ENCODE peak calls at places on chromosomes 16 and 17, in ten cellular contexts. S is thoracic aorta, P is cardiac muscle cell, C is psoas muscle, H is heart left ventricle, X is ovary, U is H9, K is left ventricle myocardium inferior, D is breast epithelium, Z is IMR-90. W is an unnamed sample.
A peak's percentile ranks its signal among the peaks of the same experiment; 100 is the strongest.

GRCh38 chr17:42698736-42699414 is 16.5 kb downstream of the CNTNAP1 start:
- DNase-seq in S (no peak), P (peak; percentile 90), C (no peak), H (no peak), X (peak; percentile 84), U (no peak), K (peak; percentile 28), D (no peak), Z (peak; percentile 87), W (no peak)

GRCh38 chr16:56424791-56425438 is 430 bp downstream of the AMFR start:
- DNase-seq in S (no peak), P (peak; percentile 15), C (peak; percentile 52), H (peak; percentile 70), X (peak; percentile 78), U (peak; percentile 45), K (peak; percentile 38), D (no peak), Z (no peak), W (peak; percentile 33)

GRCh38 chr17:74860229-74860998 is 729 bp upstream of the GRIN2C start:
- DNase-seq in S (no peak), P (no peak), C (no peak), H (no peak), X (no peak), U (peak; percentile 57), K (no peak), D (no peak), Z (no peak), W (no peak)

GRCh38 chr17:73643012-73643845 is 1.0 kb downstream of the SDK2 start:
- DNase-seq in S (no peak), P (peak; percentile 6), C (no peak), H (no peak), X (no peak), U (peak; percentile 73), K (peak; percentile 23), D (no peak), Z (no peak), W (no peak)

GRCh38 chr17:77793888-77794235 is 164.6 kb upstream of the TNRC6C start:
- DNase-seq in S (no peak), P (no peak), C (no peak), H (no peak), X (no peak), U (no peak), K (no peak), D (no peak), Z (no peak), W (no peak)

GRCh38 chr17:51057534-51057933 is 63.1 kb downstream of the SPAG9 start:
- DNase-seq in S (no peak), P (no peak), C (no peak), H (no peak), X (no peak), U (no peak), K (no peak), D (no peak), Z (no peak), W (no peak)

GRCh38 chr17:35283767-35284166 is 40.9 kb downstream of the SLFN5 start:
- DNase-seq in S (no peak), P (no peak), C (no peak), H (no peak), X (no peak), U (no peak), K (no peak), D (no peak), Z (no peak), W (no peak)

GRCh38 chr16:87101903-87102302 is 215.3 kb downstream of the C16orf95 start:
- DNase-seq in S (no peak), P (peak; percentile 71), C (no peak), H (no peak), X (no peak), U (no peak), K (no peak), D (no peak), Z (peak; percentile 54), W (peak; percentile 68)

GRCh38 chr17:44911133-44912001 is 3.9 kb downstream of the GFAP start:
- DNase-seq in S (no peak), P (peak; percentile 55), C (peak; percentile 40), H (peak; percentile 80), X (peak; percentile 73), U (peak; percentile 97), K (peak; percentile 58), D (no peak), Z (peak; percentile 24), W (peak; percentile 75)

GRCh38 chr17:11882716-11883115 is 114.6 kb downstream of the ZNF18 start:
- DNase-seq in S (no peak), P (no peak), C (no peak), H (no peak), X (no peak), U (no peak), K (no peak), D (no peak), Z (no peak), W (no peak)

GRCh38 chr17:30095507-30096244 is 20.9 kb upstream of the NSRP1 start:
- DNase-seq in S (no peak), P (peak; percentile 84), C (no peak), H (no peak), X (no peak), U (peak; percentile 41), K (no peak), D (no peak), Z (peak; percentile 82), W (no peak)

GRCh38 chr17:59441459-59442096 is 110.1 kb downstream of the YPEL2 start:
- DNase-seq in S (no peak), P (no peak), C (no peak), H (no peak), X (no peak), U (no peak), K (no peak), D (no peak), Z (no peak), W (no peak)

GRCh38 chr17:6998855-6999508 is 3.1 kb downstream of the ALOX12 start:
- DNase-seq in S (no peak), P (no peak), C (no peak), H (no peak), X (no peak), U (no peak), K (no peak), D (no peak), Z (no peak), W (no peak)

GRCh38 chr16:72474511-72475123 is 302.7 kb upstream of the PMFBP1 start:
- DNase-seq in S (no peak), P (peak; percentile 80), C (no peak), H (no peak), X (no peak), U (no peak), K (no peak), D (no peak), Z (peak; percentile 78), W (no peak)

GRCh38 chr16:4403133-4403949 is 13.1 kb downstream of the CORO7 start:
- DNase-seq in S (no peak), P (no peak), C (no peak), H (peak; percentile 62), X (no peak), U (no peak), K (no peak), D (no peak), Z (no peak), W (no peak)

GRCh38 chr16:4404967-4405696 is 11.3 kb downstream of the CORO7 start:
- DNase-seq in S (no peak), P (no peak), C (no peak), H (peak; percentile 67), X (no peak), U (peak; percentile 55), K (no peak), D (no peak), Z (no peak), W (no peak)

GRCh38 chr16:4402439-4403132 is 13.8 kb downstream of the CORO7 start:
- DNase-seq in S (no peak), P (peak; percentile 86), C (peak; percentile 85), H (peak; percentile 92), X (peak; percentile 92), U (peak; percentile 84), K (peak; percentile 84), D (peak; percentile 91), Z (peak; percentile 62), W (peak; percentile 79)

GRCh38 chr16:4401510-4401909 is 14.9 kb downstream of the CORO7 start:
- DNase-seq in S (no peak), P (no peak), C (no peak), H (no peak), X (no peak), U (no peak), K (no peak), D (no peak), Z (no peak), W (no peak)

GRCh38 chr16:4404247-4404966 is 12.0 kb downstream of the CORO7 start:
- DNase-seq in S (no peak), P (peak; percentile 60), C (no peak), H (peak; percentile 72), X (peak; percentile 59), U (peak; percentile 93), K (peak; percentile 32), D (no peak), Z (no peak), W (no peak)
- TF ChIP-seq CTCF in S (peak; percentile 41), P (peak; percentile 81), C (peak; percentile 15), H (peak; percentile 36), X (peak; percentile 16), U (peak; percentile 94), K (peak; percentile 58), D (peak; percentile 8), Z (peak; percentile 66), W (peak; percentile 28)

GRCh38 chr16:30951193-30951592 is 2.3 kb downstream of the ORAI3 start:
- DNase-seq in S (no peak), P (no peak), C (no peak), H (no peak), X (no peak), U (no peak), K (no peak), D (no peak), Z (no peak), W (no peak)
- H3K27ac ChIP-seq in S (peak overlapping the region; percentile 89), P (peak overlapping the region; percentile 92), C (peak overlapping the region; percentile 91), H (peak overlapping the region; percentile 94), X (peak overlapping the region; percentile 87), U (no peak overlapping the region), K (peak overlapping the region; percentile 98), D (peak overlapping the region; percentile 94), Z (no peak overlapping the region), W (no peak overlapping the region)

GRCh38 chr16:85428168-85428898 is 184.8 kb upstream of the GSE1 start:
- DNase-seq in S (no peak), P (peak; percentile 34), C (peak; percentile 36), H (peak; percentile 68), X (peak; percentile 48), U (peak; percentile 60), K (peak; percentile 35), D (no peak), Z (no peak), W (peak; percentile 73)
- TF ChIP-seq CTCF in S (peak; percentile 55), P (peak; percentile 46), C (peak; percentile 43), H (peak; percentile 42), X (no peak), U (peak; percentile 73), K (peak; percentile 61), D (peak; percentile 59), Z (peak; percentile 39), W (peak; percentile 10)

DNA sequence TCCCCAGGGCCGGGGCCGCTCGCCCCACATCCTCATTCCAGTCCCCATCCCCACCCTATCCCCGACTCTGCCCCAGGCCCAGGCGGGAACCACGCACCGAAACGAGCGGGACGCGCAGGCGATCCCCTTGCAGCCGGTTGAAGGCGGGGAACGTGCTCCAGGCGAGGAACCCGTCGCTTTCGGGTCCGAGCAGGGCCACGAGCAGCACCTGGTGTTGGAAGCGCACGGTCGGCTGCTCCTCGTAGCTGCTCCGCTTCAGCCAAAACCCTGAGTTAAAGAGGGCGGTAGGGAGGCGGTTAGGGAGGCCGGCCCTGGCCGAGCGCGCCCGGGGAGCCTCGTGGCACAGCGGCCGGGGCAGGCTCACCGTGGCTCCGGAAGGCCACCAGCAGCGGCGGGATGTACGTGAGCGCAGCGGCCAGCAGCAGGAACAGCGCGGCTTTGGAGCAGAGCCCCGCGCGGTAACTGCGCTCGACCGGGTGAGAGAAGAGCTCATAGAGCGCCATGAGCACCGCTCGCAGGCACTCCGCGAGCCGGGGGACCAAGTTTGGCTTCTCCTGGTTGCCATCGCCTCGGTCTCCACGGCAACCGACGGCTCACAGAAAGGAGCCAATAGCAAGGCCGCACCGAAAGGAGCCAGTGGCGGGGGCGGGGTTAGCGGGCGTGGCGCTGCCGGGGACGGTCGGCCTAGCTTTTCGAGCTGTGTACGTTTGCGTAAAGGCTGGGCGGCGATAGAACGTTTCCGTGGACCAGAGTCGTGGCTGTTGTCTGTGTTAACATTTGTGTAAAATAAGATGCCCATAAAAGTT is at the start of gene TMEM231:
- DNase-seq in S (peak; percentile 95), P (peak; percentile 96), C (peak; percentile 98), H (peak; percentile 98), X (peak; percentile 98), U (peak; percentile 96), K (peak; percentile 99), D (peak; percentile 96), Z (peak; percentile 89), W (peak; percentile 97)
- H3K27ac ChIP-seq in S (peak within 1 kb of the TSS; percentile 77), P (peak within 1 kb of the TSS; percentile 37), C (peak within 1 kb of the TSS; percentile 66), H (peak within 1 kb of the TSS; percentile 82), X (peak within 1 kb of the TSS; percentile 58), U (no peak within 1 kb of the TSS), K (peak within 1 kb of the TSS; percentile 83), D (peak within 1 kb of the TSS; percentile 88), Z (peak within 1 kb of the TSS; percentile 24), W (peak within 1 kb of the TSS; percentile 35)

W was measured in body of pancreas.